ENCODE peak calls at places on chromosomes 13 and 19, in six cellular contexts. L is HCT116, Z is tibial artery, T is hepatocyte, J is H9, A is pancreas. G is an unnamed sample.

GRCh38 chr13:88761145-88761544 is 1090.0 kb downstream of the SLITRK5 start:
- DNase-seq in Z (no peak), L (no peak), A (no peak), T (no peak), J (peak; percentile 26), G (no peak)

GRCh38 chr13:113178070-113178895 is 19.8 kb downstream of the PROZ start:
- DNase-seq in A (no peak), J (no peak), T (no peak), L (no peak), Z (no peak), G (no peak)

GRCh38 chr13:113653264-113654174 is 4.5 kb downstream of the ATP4B start:
- DNase-seq in L (no peak), A (peak; percentile 21), T (no peak), J (no peak), Z (no peak), G (no peak)

GRCh38 chr13:40993119-40993518 is 26.0 kb downstream of the ELF1 start:
- DNase-seq in A (peak; percentile 42), Z (no peak), T (no peak), L (no peak), J (peak; percentile 44), G (no peak)

GRCh38 chr13:49020940-49021548 is 45.3 kb downstream of the FNDC3A start:
- DNase-seq in L (no peak), Z (no peak), A (no peak), J (peak; percentile 32), T (no peak), G (no peak)

GRCh38 chr19:37635076-37636056 is 19.9 kb downstream of the ZFP30 start:
- DNase-seq in L (no peak), A (no peak), Z (no peak), J (no peak), T (no peak), G (no peak)

GRCh38 chr19:30543243-30543945 is 171.2 kb downstream of the ZNF536 start:
- DNase-seq in Z (no peak), J (no peak), T (no peak), A (no peak), L (no peak), G (no peak)

GRCh38 chr13:46160474-46161066 is 21.4 kb downstream of the LCP1 start:
- DNase-seq in A (no peak), J (no peak), Z (no peak), T (peak; percentile 70), L (peak; percentile 48), G (no peak)

GRCh38 chr13:76023644-76024043 is 387.5 kb downstream of the LMO7 start:
- DNase-seq in J (no peak), A (no peak), L (no peak), Z (no peak), T (no peak), G (no peak)

GRCh38 chr13:27712421-27712820 is 79.9 kb upstream of the GSX1 start:
- DNase-seq in Z (peak; percentile 40), A (peak; percentile 29), L (no peak), J (no peak), T (peak; percentile 35), G (no peak)

GRCh38 chr13:102902789-102903347 is 57.0 kb downstream of the ERCC5 start:
- DNase-seq in T (peak; percentile 5), A (no peak), J (peak; percentile 73), Z (no peak), L (no peak), G (no peak)

GRCh38 chr19:38743394-38744297 is 628 bp downstream of the CAPN12 start:
- DNase-seq in J (peak; percentile 32), T (peak; percentile 22), A (no peak), L (no peak), Z (no peak), G (no peak)

GRCh38 chr19:39296906-39297305 is 699 bp downstream of the IFNL1 start:
- DNase-seq in A (no peak), Z (no peak), T (no peak), J (no peak), L (no peak), G (no peak)

GRCh38 chr13:113660066-113660465 is 2.1 kb upstream of the ATP4B start:
- DNase-seq in T (no peak), L (no peak), A (no peak), Z (no peak), J (no peak), G (no peak)

GRCh38 chr19:33394006-33394722 is 20.7 kb downstream of the CEBPG start:
- DNase-seq in L (no peak), J (no peak), T (no peak), Z (peak; percentile 87), A (peak; percentile 31), G (no peak)

GRCh38 chr19:38683393-38684077 is 36.1 kb downstream of the ACTN4 start:
- DNase-seq in L (peak; percentile 99), A (peak; percentile 94), Z (peak; percentile 77), J (peak; percentile 96), T (peak; percentile 93), G (peak; percentile 92)

GRCh38 chr13:74931698-74932433 is 550.1 kb downstream of the TBC1D4 start:
- DNase-seq in Z (no peak), A (no peak), L (no peak), J (no peak), T (no peak), G (no peak)

GRCh38 chr19:30011051-30011578 is 69.1 kb downstream of the URI1 start:
- DNase-seq in L (no peak), J (peak; percentile 59), A (no peak), Z (no peak), T (no peak), G (no peak)

GRCh38 chr13:33639640-33640080 is 178.3 kb upstream of the RFC3 start:
- DNase-seq in J (no peak), Z (no peak), T (no peak), L (no peak), A (no peak), G (no peak)

GRCh38 chr13:48560657-48561337 is 27.9 kb upstream of the RCBTB2 start:
- DNase-seq in A (no peak), Z (no peak), T (no peak), L (no peak), J (no peak), G (no peak)

DNA sequence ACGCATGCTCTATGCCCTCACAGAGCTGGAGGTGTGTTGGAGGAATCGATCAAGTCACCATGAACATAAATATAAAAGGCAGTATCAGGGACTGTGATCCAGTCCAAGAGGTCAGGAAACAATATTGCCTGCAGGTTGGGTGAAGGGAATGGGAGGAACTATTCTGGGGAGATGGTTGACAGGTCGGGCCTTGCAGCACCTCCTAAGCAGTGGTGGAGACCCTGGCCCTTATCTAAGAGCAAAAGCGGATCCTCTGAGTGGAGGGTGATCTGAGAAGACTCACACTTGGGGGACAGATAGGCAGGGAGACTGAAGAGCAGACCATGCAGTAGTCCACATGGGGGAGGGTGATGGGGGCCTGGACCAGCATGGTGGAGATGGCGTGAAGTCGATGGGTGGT is 213.5 kb downstream of the SLC7A1 start:
- DNase-seq in Z (no peak), A (no peak), L (no peak), T (no peak), J (no peak), G (no peak)
- H3K4me1 ChIP-seq in Z (no peaks in the 10 kb centered on the region), A (no peaks in the 10 kb centered on the region), L (no peaks in the 10 kb centered on the region), T (no peaks in the 10 kb centered on the region), J (no peaks in the 10 kb centered on the region), G (no peaks in the 10 kb centered on the region)

GRCh38 chr13:92572190-92572589 is 654.4 kb upstream of the GPC6 start:
- DNase-seq in L (no peak), A (no peak), Z (no peak), J (no peak), T (no peak), G (no peak)
- TF ChIP-seq CTCF in L (no peak), A (no peak), Z (no peak), J (no peak), T (no peak), G (no peak)

GRCh38 chr19:16601378-16602052 is 26.5 kb downstream of the MED26 start:
- DNase-seq in A (no peak), Z (no peak), T (no peak), J (no peak), L (no peak), G (no peak)
- H3K4me1 ChIP-seq in A (peaks cover 6% of the 10 kb centered on the region), Z (peaks cover 54% of the 10 kb centered on the region), T (no peaks in the 10 kb centered on the region), J (no peaks in the 10 kb centered on the region), L (peaks cover 1% of the 10 kb centered on the region), G (no peaks in the 10 kb centered on the region)

GRCh38 chr19:46955813-46956371 is 63.7 kb upstream of the NPAS1 start:
- DNase-seq in L (no peak), Z (no peak), A (no peak), T (no peak), J (no peak), G (no peak)
- TF ChIP-seq CTCF in L (no peak), Z (no peak), A (no peak), T (no peak), J (no peak), G (no peak)